ENCODE peak calls at places on chromosomes 12 and 14, in seven cellular contexts. One of them, this sample, is unnamed.

GRCh38 chr12:49160415-49160814 is 28.5 kb downstream of the TUBA1A start:
- DNase-seq in sigmoid colon: no peak
- DNase-seq in skeletal muscle cell: no peak
- DNase-seq in A172: no peak
- DNase-seq in AG20443: no peak
- DNase-seq in activated B cell treated with CpG ODN at 0.5 μM for 24 hours: no peak
- DNase-seq in epithelial cell of prostate: no peak
- DNase-seq in this sample: no peak

GRCh38 chr12:116434155-116435065 is 124.8 kb upstream of the MAP1LC3B2 start:
- DNase-seq in sigmoid colon: peak; percentile 95
- DNase-seq in skeletal muscle cell: peak; percentile 78
- DNase-seq in A172: peak; percentile 89
- DNase-seq in AG20443: peak; percentile 92
- DNase-seq in activated B cell treated with CpG ODN at 0.5 μM for 24 hours: no peak
- DNase-seq in epithelial cell of prostate: no peak
- DNase-seq in this sample: peak; percentile 85

GRCh38 chr14:75877292-75877691 is 104.5 kb downstream of the TGFB3 start:
- DNase-seq in sigmoid colon: no peak
- DNase-seq in skeletal muscle cell: peak; percentile 92
- DNase-seq in A172: peak; percentile 22
- DNase-seq in AG20443: peak; percentile 29
- DNase-seq in activated B cell treated with CpG ODN at 0.5 μM for 24 hours: no peak
- DNase-seq in epithelial cell of prostate: peak; percentile 83
- DNase-seq in this sample: peak; percentile 26

GRCh38 chr12:58225067-58225877 is 283.9 kb downstream of the ATP23 start:
- DNase-seq in sigmoid colon: no peak
- DNase-seq in skeletal muscle cell: no peak
- DNase-seq in A172: no peak
- DNase-seq in AG20443: no peak
- DNase-seq in activated B cell treated with CpG ODN at 0.5 μM for 24 hours: no peak
- DNase-seq in epithelial cell of prostate: no peak
- DNase-seq in this sample: no peak

GRCh38 chr12:80761818-80762217 is 45.1 kb downstream of the MYF5 start:
- DNase-seq in sigmoid colon: no peak
- DNase-seq in skeletal muscle cell: no peak
- DNase-seq in A172: no peak
- DNase-seq in AG20443: no peak
- DNase-seq in activated B cell treated with CpG ODN at 0.5 μM for 24 hours: no peak
- DNase-seq in epithelial cell of prostate: no peak
- DNase-seq in this sample: no peak

GRCh38 chr12:22731231-22731630 is 106.3 kb downstream of the ETNK1 start:
- DNase-seq in sigmoid colon: no peak
- DNase-seq in skeletal muscle cell: no peak
- DNase-seq in A172: no peak
- DNase-seq in AG20443: no peak
- DNase-seq in activated B cell treated with CpG ODN at 0.5 μM for 24 hours: no peak
- DNase-seq in epithelial cell of prostate: no peak
- DNase-seq in this sample: no peak

GRCh38 chr14:23984891-23985607 is 3.7 kb upstream of the DHRS4L2 start:
- DNase-seq in sigmoid colon: no peak
- DNase-seq in skeletal muscle cell: peak; percentile 93
- DNase-seq in A172: peak; percentile 8
- DNase-seq in AG20443: peak; percentile 83
- DNase-seq in activated B cell treated with CpG ODN at 0.5 μM for 24 hours: no peak
- DNase-seq in epithelial cell of prostate: peak; percentile 60
- DNase-seq in this sample: no peak

GRCh38 chr14:65732112-65732511 is 319.6 kb downstream of the FUT8 start:
- DNase-seq in sigmoid colon: no peak
- DNase-seq in skeletal muscle cell: no peak
- DNase-seq in A172: no peak
- DNase-seq in AG20443: no peak
- DNase-seq in activated B cell treated with CpG ODN at 0.5 μM for 24 hours: no peak
- DNase-seq in epithelial cell of prostate: no peak
- DNase-seq in this sample: no peak

GRCh38 chr12:69097619-69098368 is 141.6 kb upstream of the CPSF6 start:
- DNase-seq in sigmoid colon: no peak
- DNase-seq in skeletal muscle cell: no peak
- DNase-seq in A172: peak; percentile 53
- DNase-seq in AG20443: peak; percentile 57
- DNase-seq in activated B cell treated with CpG ODN at 0.5 μM for 24 hours: no peak
- DNase-seq in epithelial cell of prostate: peak; percentile 10
- DNase-seq in this sample: peak; percentile 19

GRCh38 chr12:89636776-89637160 is 71.9 kb downstream of the ATP2B1 start:
- DNase-seq in sigmoid colon: no peak
- DNase-seq in skeletal muscle cell: no peak
- DNase-seq in A172: no peak
- DNase-seq in AG20443: no peak
- DNase-seq in activated B cell treated with CpG ODN at 0.5 μM for 24 hours: no peak
- DNase-seq in epithelial cell of prostate: no peak
- DNase-seq in this sample: no peak

GRCh38 chr14:102262894-102263462 is 42.0 kb downstream of the MOK start:
- DNase-seq in sigmoid colon: no peak
- DNase-seq in skeletal muscle cell: peak; percentile 48
- DNase-seq in A172: peak; percentile 25
- DNase-seq in AG20443: no peak
- DNase-seq in activated B cell treated with CpG ODN at 0.5 μM for 24 hours: no peak
- DNase-seq in epithelial cell of prostate: peak; percentile 22
- DNase-seq in this sample: no peak

GRCh38 chr14:54650331-54651017 is 83.5 kb downstream of the SAMD4A start:
- DNase-seq in sigmoid colon: peak; percentile 85
- DNase-seq in skeletal muscle cell: peak; percentile 58
- DNase-seq in A172: peak; percentile 27
- DNase-seq in AG20443: peak; percentile 74
- DNase-seq in activated B cell treated with CpG ODN at 0.5 μM for 24 hours: no peak
- DNase-seq in epithelial cell of prostate: peak; percentile 44
- DNase-seq in this sample: no peak

GRCh38 chr12:5580911-5581488 is 149.1 kb downstream of the NTF3 start:
- DNase-seq in sigmoid colon: no peak
- DNase-seq in skeletal muscle cell: no peak
- DNase-seq in A172: no peak
- DNase-seq in AG20443: peak; percentile 65
- DNase-seq in activated B cell treated with CpG ODN at 0.5 μM for 24 hours: no peak
- DNase-seq in epithelial cell of prostate: no peak
- DNase-seq in this sample: no peak